ENCODE peak calls at places on chromosomes 5 and 9, in six cellular contexts. One of them, this sample, is unnamed. For H3K4me1 and H3K27me3, the result is how much of the 10 kb centered on the place peaks cover.

GRCh38 chr5:83764101-83764500 is 43.4 kb upstream of the HAPLN1 start:
- DNase-seq in CD4-positive, CD25-positive, alpha-beta regulatory T cell: no peak
- DNase-seq in GM23338: no peak
- DNase-seq in MM.1S: no peak
- DNase-seq in sigmoid colon: no peak
- DNase-seq in psoas muscle: no peak
- DNase-seq in this sample: no peak

GRCh38 chr5:40734986-40735385 is 20.8 kb downstream of the TTC33 start:
- DNase-seq in MM.1S: no peak
- DNase-seq in sigmoid colon: no peak
- DNase-seq in GM23338: no peak
- DNase-seq in psoas muscle: no peak
- DNase-seq in CD4-positive, CD25-positive, alpha-beta regulatory T cell: no peak
- DNase-seq in this sample: no peak

GRCh38 chr5:40616791-40617190 is 62.9 kb upstream of the PTGER4 start:
- DNase-seq in GM23338: no peak
- DNase-seq in MM.1S: no peak
- DNase-seq in CD4-positive, CD25-positive, alpha-beta regulatory T cell: no peak
- DNase-seq in psoas muscle: no peak
- DNase-seq in sigmoid colon: no peak
- DNase-seq in this sample: no peak

GRCh38 chr5:56279979-56280378 is 46.8 kb upstream of the ANKRD55 start:
- DNase-seq in GM23338: no peak
- DNase-seq in CD4-positive, CD25-positive, alpha-beta regulatory T cell: no peak
- DNase-seq in sigmoid colon: no peak
- DNase-seq in MM.1S: no peak
- DNase-seq in psoas muscle: no peak
- DNase-seq in this sample: peak

GRCh38 chr9:78783743-78784142 is 486.8 kb downstream of the PSAT1 start:
- DNase-seq in CD4-positive, CD25-positive, alpha-beta regulatory T cell: no peak
- DNase-seq in psoas muscle: no peak
- DNase-seq in sigmoid colon: no peak
- DNase-seq in MM.1S: no peak
- DNase-seq in GM23338: peak
- DNase-seq in this sample: no peak

GRCh38 chr9:111599092-111599947 is at the start of gene PTGR1:
- DNase-seq in MM.1S: no peak
- DNase-seq in sigmoid colon: peak
- DNase-seq in psoas muscle: peak
- DNase-seq in CD4-positive, CD25-positive, alpha-beta regulatory T cell: no peak
- DNase-seq in GM23338: peak
- DNase-seq in this sample: no peak

GRCh38 chr5:16411235-16411634 is 54.4 kb downstream of the ZNF622 start:
- DNase-seq in CD4-positive, CD25-positive, alpha-beta regulatory T cell: no peak
- DNase-seq in sigmoid colon: no peak
- DNase-seq in GM23338: no peak
- DNase-seq in MM.1S: no peak
- DNase-seq in psoas muscle: no peak
- DNase-seq in this sample: no peak

GRCh38 chr5:173479711-173480110 is 136.7 kb downstream of the BOD1 start:
- DNase-seq in CD4-positive, CD25-positive, alpha-beta regulatory T cell: no peak
- DNase-seq in sigmoid colon: no peak
- DNase-seq in MM.1S: no peak
- DNase-seq in psoas muscle: no peak
- DNase-seq in GM23338: no peak
- DNase-seq in this sample: no peak

GRCh38 chr9:27377147-27377807 is 80.3 kb upstream of the EQTN start:
- DNase-seq in sigmoid colon: no peak
- DNase-seq in MM.1S: peak
- DNase-seq in CD4-positive, CD25-positive, alpha-beta regulatory T cell: no peak
- DNase-seq in psoas muscle: no peak
- DNase-seq in GM23338: no peak
- DNase-seq in this sample: no peak

GRCh38 chr5:88666761-88667186 is 216.2 kb downstream of the MEF2C start:
- DNase-seq in sigmoid colon: no peak
- DNase-seq in GM23338: peak
- DNase-seq in psoas muscle: no peak
- DNase-seq in MM.1S: peak
- DNase-seq in CD4-positive, CD25-positive, alpha-beta regulatory T cell: no peak
- DNase-seq in this sample: no peak

GRCh38 chr9:69919461-69920061 is 98.9 kb downstream of the CFAP95 start:
- DNase-seq in psoas muscle: no peak
- DNase-seq in GM23338: peak
- DNase-seq in sigmoid colon: no peak
- DNase-seq in CD4-positive, CD25-positive, alpha-beta regulatory T cell: no peak
- DNase-seq in MM.1S: peak
- DNase-seq in this sample: no peak

GRCh38 chr9:113223963-113224362 is 2.6 kb downstream of the SLC31A1 start:
- DNase-seq in MM.1S: no peak
- DNase-seq in CD4-positive, CD25-positive, alpha-beta regulatory T cell: no peak
- DNase-seq in GM23338: no peak
- DNase-seq in psoas muscle: no peak
- DNase-seq in sigmoid colon: no peak
- DNase-seq in this sample: no peak

GRCh38 chr5:96387616-96388015 is 45.4 kb downstream of the PCSK1 start:
- DNase-seq in MM.1S: no peak
- DNase-seq in CD4-positive, CD25-positive, alpha-beta regulatory T cell: no peak
- DNase-seq in sigmoid colon: no peak
- DNase-seq in GM23338: no peak
- DNase-seq in psoas muscle: no peak
- DNase-seq in this sample: no peak

GRCh38 chr5:98911221-98912040 is 17.4 kb downstream of the CHD1 start:
- DNase-seq in CD4-positive, CD25-positive, alpha-beta regulatory T cell: no peak
- DNase-seq in sigmoid colon: no peak
- DNase-seq in MM.1S: no peak
- DNase-seq in psoas muscle: no peak
- DNase-seq in GM23338: peak
- DNase-seq in this sample: no peak

GRCh38 chr5:14197056-14197455 is 53.9 kb downstream of the TRIO start:
- DNase-seq in MM.1S: no peak
- DNase-seq in GM23338: no peak
- DNase-seq in CD4-positive, CD25-positive, alpha-beta regulatory T cell: no peak
- DNase-seq in sigmoid colon: no peak
- DNase-seq in psoas muscle: no peak
- DNase-seq in this sample: no peak

GRCh38 chr9:76576344-76576743 is 117.4 kb downstream of the GCNT1 start:
- DNase-seq in GM23338: no peak
- DNase-seq in MM.1S: no peak
- DNase-seq in CD4-positive, CD25-positive, alpha-beta regulatory T cell: no peak
- DNase-seq in sigmoid colon: peak
- DNase-seq in psoas muscle: no peak
- DNase-seq in this sample: no peak

GRCh38 chr5:67021031-67021430 is 175.6 kb downstream of the CD180 start:
- DNase-seq in psoas muscle: no peak
- DNase-seq in sigmoid colon: no peak
- DNase-seq in GM23338: no peak
- DNase-seq in CD4-positive, CD25-positive, alpha-beta regulatory T cell: no peak
- DNase-seq in MM.1S: no peak
- DNase-seq in this sample: no peak

GRCh38 chr9:137241490-137242328 is 622 bp downstream of the TUBB4B start:
- DNase-seq in CD4-positive, CD25-positive, alpha-beta regulatory T cell: peak
- DNase-seq in MM.1S: peak
- DNase-seq in psoas muscle: peak
- DNase-seq in sigmoid colon: peak
- DNase-seq in GM23338: no peak
- DNase-seq in this sample: no peak

GRCh38 chr5:177306674-177307543 is 3.3 kb downstream of the PRELID1 start:
- DNase-seq in GM23338: peak
- DNase-seq in sigmoid colon: no peak
- DNase-seq in psoas muscle: peak
- DNase-seq in MM.1S: no peak
- DNase-seq in CD4-positive, CD25-positive, alpha-beta regulatory T cell: no peak
- DNase-seq in this sample: no peak

GRCh38 chr5:102152906-102153787 is 142.9 kb downstream of the SLCO4C1 start:
- DNase-seq in CD4-positive, CD25-positive, alpha-beta regulatory T cell: no peak
- DNase-seq in psoas muscle: no peak
- DNase-seq in sigmoid colon: no peak
- DNase-seq in MM.1S: peak
- DNase-seq in GM23338: peak
- DNase-seq in this sample: peak

GRCh38 chr5:148416921-148417320 is 33.2 kb downstream of the FBXO38 start:
- DNase-seq in MM.1S: no peak
- DNase-seq in CD4-positive, CD25-positive, alpha-beta regulatory T cell: no peak
- DNase-seq in GM23338: no peak
- DNase-seq in sigmoid colon: no peak
- DNase-seq in psoas muscle: no peak
- DNase-seq in this sample: no peak

GRCh38 chr5:99033014-99033931 is 104.5 kb upstream of the CHD1 start:
- DNase-seq in psoas muscle: no peak
- DNase-seq in GM23338: no peak
- DNase-seq in sigmoid colon: no peak
- DNase-seq in MM.1S: peak
- DNase-seq in CD4-positive, CD25-positive, alpha-beta regulatory T cell: no peak
- DNase-seq in this sample: no peak

GRCh38 chr5:56112526-56113121 is 117.9 kb upstream of the IL6ST start:
- DNase-seq in GM23338: no peak
- DNase-seq in psoas muscle: no peak
- DNase-seq in sigmoid colon: no peak
- DNase-seq in MM.1S: no peak
- DNase-seq in CD4-positive, CD25-positive, alpha-beta regulatory T cell: no peak
- DNase-seq in this sample: no peak

GRCh38 chr9:121750715-121751623 is 99.5 kb downstream of the DAB2IP start:
- DNase-seq in MM.1S: no peak
- DNase-seq in psoas muscle: no peak
- DNase-seq in sigmoid colon: no peak
- DNase-seq in GM23338: no peak
- DNase-seq in CD4-positive, CD25-positive, alpha-beta regulatory T cell: no peak
- DNase-seq in this sample: no peak

GRCh38 chr5:139746691-139747582 is 48.7 kb upstream of the PSD2 start:
- DNase-seq in CD4-positive, CD25-positive, alpha-beta regulatory T cell: peak
- DNase-seq in GM23338: peak
- DNase-seq in MM.1S: no peak
- DNase-seq in sigmoid colon: peak
- DNase-seq in psoas muscle: no peak
- DNase-seq in this sample: no peak

GRCh38 chr9:758147-758546 is 83.3 kb upstream of the DMRT1 start:
- DNase-seq in GM23338: no peak
- DNase-seq in MM.1S: no peak
- DNase-seq in psoas muscle: no peak
- DNase-seq in CD4-positive, CD25-positive, alpha-beta regulatory T cell: no peak
- DNase-seq in sigmoid colon: no peak
- DNase-seq in this sample: no peak

GRCh38 chr9:121582641-121583040 is 68.8 kb upstream of the DAB2IP start:
- DNase-seq in CD4-positive, CD25-positive, alpha-beta regulatory T cell: no peak
- DNase-seq in MM.1S: no peak
- DNase-seq in sigmoid colon: no peak
- DNase-seq in psoas muscle: no peak
- DNase-seq in GM23338: no peak
- DNase-seq in this sample: no peak

GRCh38 chr9:86280580-86280979 is 1.8 kb downstream of the ISCA1 start:
- DNase-seq in GM23338: no peak
- DNase-seq in CD4-positive, CD25-positive, alpha-beta regulatory T cell: no peak
- DNase-seq in psoas muscle: no peak
- DNase-seq in MM.1S: no peak
- DNase-seq in sigmoid colon: no peak
- DNase-seq in this sample: no peak

GRCh38 chr9:86275962-86276361 is 6.4 kb downstream of the ISCA1 start:
- DNase-seq in CD4-positive, CD25-positive, alpha-beta regulatory T cell: no peak
- DNase-seq in psoas muscle: no peak
- DNase-seq in MM.1S: no peak
- DNase-seq in GM23338: peak
- DNase-seq in sigmoid colon: no peak
- DNase-seq in this sample: no peak

GRCh38 chr9:86274821-86275643 is 7.3 kb downstream of the ISCA1 start:
- DNase-seq in GM23338: peak
- DNase-seq in sigmoid colon: no peak
- DNase-seq in psoas muscle: no peak
- DNase-seq in CD4-positive, CD25-positive, alpha-beta regulatory T cell: no peak
- DNase-seq in MM.1S: no peak
- DNase-seq in this sample: no peak

GRCh38 chr9:86279839-86280238 is 2.5 kb downstream of the ISCA1 start:
- DNase-seq in CD4-positive, CD25-positive, alpha-beta regulatory T cell: no peak
- DNase-seq in MM.1S: no peak
- DNase-seq in sigmoid colon: no peak
- DNase-seq in GM23338: no peak
- DNase-seq in psoas muscle: no peak
- DNase-seq in this sample: no peak

GRCh38 chr9:86277072-86277471 is 5.3 kb downstream of the ISCA1 start:
- DNase-seq in CD4-positive, CD25-positive, alpha-beta regulatory T cell: no peak
- DNase-seq in MM.1S: no peak
- DNase-seq in psoas muscle: no peak
- DNase-seq in GM23338: no peak
- DNase-seq in sigmoid colon: no peak
- DNase-seq in this sample: no peak
- H3K4me1 ChIP-seq in CD4-positive, CD25-positive, alpha-beta regulatory T cell: under half
- H3K4me1 ChIP-seq in MM.1S: under half
- H3K4me1 ChIP-seq in psoas muscle: under half
- H3K4me1 ChIP-seq in GM23338: under half
- H3K4me1 ChIP-seq in sigmoid colon: half or more
- H3K4me1 ChIP-seq in this sample: under half

DNA sequence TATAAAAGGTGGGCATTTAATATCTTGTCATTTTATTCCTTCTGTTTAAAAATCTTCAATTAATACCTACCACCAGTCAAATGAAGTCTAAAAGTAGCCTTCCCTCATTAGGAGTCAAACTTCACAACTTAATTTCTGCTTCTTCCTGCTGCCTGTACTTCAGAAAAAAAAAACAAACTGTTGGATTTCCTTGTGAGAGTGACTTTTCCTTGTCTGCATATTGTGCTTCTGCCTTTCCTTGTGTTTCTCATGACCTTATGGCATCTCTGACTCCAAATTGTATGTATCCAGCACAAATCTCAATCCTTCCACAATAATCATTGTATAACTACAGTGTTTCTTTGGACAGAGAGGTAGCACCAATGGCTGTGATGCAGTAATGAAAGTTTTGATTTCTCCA is 32.1 kb downstream of the GRAMD2B start:
- DNase-seq in MM.1S: no peak
- DNase-seq in psoas muscle: no peak
- DNase-seq in GM23338: no peak
- DNase-seq in sigmoid colon: no peak
- DNase-seq in CD4-positive, CD25-positive, alpha-beta regulatory T cell: no peak
- DNase-seq in this sample: no peak
- H3K27ac ChIP-seq in MM.1S: no peak
- H3K27ac ChIP-seq in psoas muscle: no peak
- H3K27ac ChIP-seq in GM23338: no peak
- H3K27ac ChIP-seq in sigmoid colon: no peak
- H3K27ac ChIP-seq in CD4-positive, CD25-positive, alpha-beta regulatory T cell: no peak
- H3K27ac ChIP-seq in this sample: no peak

GRCh38 chr5:73446631-73447233 is 1.8 kb downstream of the FOXD1 start:
- DNase-seq in sigmoid colon: no peak
- DNase-seq in MM.1S: peak
- DNase-seq in psoas muscle: no peak
- DNase-seq in CD4-positive, CD25-positive, alpha-beta regulatory T cell: no peak
- DNase-seq in GM23338: peak
- DNase-seq in this sample: no peak
- H3K27me3 ChIP-seq in sigmoid colon: half or more
- H3K27me3 ChIP-seq in MM.1S: under half
- H3K27me3 ChIP-seq in psoas muscle: half or more
- H3K27me3 ChIP-seq in CD4-positive, CD25-positive, alpha-beta regulatory T cell: half or more
- H3K27me3 ChIP-seq in GM23338: half or more
- H3K27me3 ChIP-seq in this sample: half or more

DNA sequence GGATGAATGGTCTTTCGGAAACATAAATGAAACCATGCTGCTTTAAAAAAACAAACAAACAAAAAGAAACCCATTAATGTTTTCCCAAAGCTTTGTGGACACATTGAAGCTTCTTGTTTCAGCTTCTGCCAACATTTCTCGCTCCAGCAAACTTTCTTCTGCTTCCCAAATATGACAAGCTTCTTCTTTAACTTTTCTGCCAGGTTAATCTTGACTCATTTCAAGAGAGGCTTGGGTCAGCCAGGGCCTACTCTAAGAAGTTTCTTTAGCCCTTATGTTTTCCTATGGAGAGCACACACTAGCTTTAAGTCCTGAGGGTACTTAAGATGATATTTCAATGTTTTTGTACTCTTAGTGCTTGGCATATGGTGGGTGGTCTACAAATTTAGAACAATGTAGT is 6.1 kb downstream of the ANXA1 start:
- DNase-seq in MM.1S: no peak
- DNase-seq in GM23338: no peak
- DNase-seq in CD4-positive, CD25-positive, alpha-beta regulatory T cell: no peak
- DNase-seq in sigmoid colon: no peak
- DNase-seq in psoas muscle: no peak
- DNase-seq in this sample: no peak
- H3K4me1 ChIP-seq in MM.1S: under half
- H3K4me1 ChIP-seq in GM23338: under half
- H3K4me1 ChIP-seq in CD4-positive, CD25-positive, alpha-beta regulatory T cell: under half
- H3K4me1 ChIP-seq in sigmoid colon: half or more
- H3K4me1 ChIP-seq in psoas muscle: under half
- H3K4me1 ChIP-seq in this sample: under half